ENCODE peak calls at places on chromosomes 4 and X, in five cellular contexts. L is MCF 10A, I is hepatocyte, G is lower leg skin, J is NB4. B is an unnamed sample.

GRCh38 chrX:148976571-148976970 is 476.2 kb downstream of the AFF2 start:
- DNase-seq in L (no peak), I (no peak), G (no peak), J (no peak), B (no peak)

GRCh38 chrX:68372665-68373064 is 60.6 kb downstream of the OPHN1 start:
- DNase-seq in L (no peak), I (no peak), G (no peak), J (no peak), B (no peak)

GRCh38 chr4:54274264-54274663 is 45.2 kb downstream of the PDGFRA start:
- DNase-seq in L (no peak), I (no peak), G (no peak), J (no peak), B (no peak)

GRCh38 chr4:163871078-163871477 is 376.6 kb downstream of the TMA16 start:
- DNase-seq in L (no peak), I (no peak), G (no peak), J (no peak), B (no peak)

GRCh38 chrX:109624641-109625311 is at the start of gene KCNE5:
- DNase-seq in L (no peak), I (peak), G (no peak), J (no peak), B (no peak)

GRCh38 chr4:110184124-110184790 is 14.2 kb downstream of the ELOVL6 start:
- DNase-seq in L (no peak), I (no peak), G (no peak), J (peak), B (no peak)

GRCh38 chr4:186472948-186473347 is 82.4 kb downstream of the MTNR1A start:
- DNase-seq in L (peak), I (peak), G (no peak), J (peak), B (no peak)

GRCh38 chr4:1029536-1029935 is 18.1 kb downstream of the FGFRL1 start:
- DNase-seq in L (no peak), I (no peak), G (no peak), J (no peak), B (no peak)

GRCh38 chrX:47743504-47743903 is 84.5 kb upstream of the UXT start:
- DNase-seq in L (peak), I (no peak), G (no peak), J (peak), B (no peak)

GRCh38 chrX:141760761-141761160 is 62.2 kb upstream of the SPANXD start:
- DNase-seq in L (peak), I (no peak), G (no peak), J (no peak), B (no peak)

GRCh38 chrX:133698298-133698697 is 283.0 kb upstream of the GPC4 start:
- DNase-seq in L (peak), I (no peak), G (no peak), J (no peak), B (no peak)

GRCh38 chrX:39774804-39775112 is 323.0 kb downstream of the BCOR start:
- DNase-seq in L (no peak), I (no peak), G (no peak), J (no peak), B (no peak)

GRCh38 chr4:78599147-78599546 is 47.6 kb downstream of the ANXA3 start:
- DNase-seq in L (no peak), I (no peak), G (no peak), J (no peak), B (no peak)

GRCh38 chr4:67332627-67333026 is 212.7 kb downstream of the CENPC start:
- DNase-seq in L (peak), I (peak), G (no peak), J (peak), B (no peak)

GRCh38 chr4:152773322-152773721 is 6.2 kb downstream of the TIGD4 start:
- DNase-seq in L (no peak), I (no peak), G (no peak), J (no peak), B (no peak)

GRCh38 chr4:108144451-108144850 is 24.3 kb downstream of the LEF1 start:
- DNase-seq in L (no peak), I (no peak), G (no peak), J (no peak), B (no peak)

GRCh38 chr4:148814030-148814429 is 371.8 kb upstream of the NR3C2 start:
- DNase-seq in L (peak), I (peak), G (no peak), J (no peak), B (no peak)

GRCh38 chr4:3514221-3514780 is 17.9 kb downstream of the LRPAP1 start:
- DNase-seq in L (no peak), I (no peak), G (no peak), J (no peak), B (no peak)

GRCh38 chrX:132634521-132634920 is 145.7 kb upstream of the MBNL3 start:
- DNase-seq in L (no peak), I (no peak), G (no peak), J (no peak), B (no peak)

GRCh38 chrX:132638313-132638712 is 149.5 kb upstream of the MBNL3 start:
- DNase-seq in L (no peak), I (no peak), G (no peak), J (no peak), B (no peak)

GRCh38 chrX:132631579-132632232 is 142.9 kb upstream of the MBNL3 start:
- DNase-seq in L (peak), I (peak), G (no peak), J (peak), B (no peak)

DNA sequence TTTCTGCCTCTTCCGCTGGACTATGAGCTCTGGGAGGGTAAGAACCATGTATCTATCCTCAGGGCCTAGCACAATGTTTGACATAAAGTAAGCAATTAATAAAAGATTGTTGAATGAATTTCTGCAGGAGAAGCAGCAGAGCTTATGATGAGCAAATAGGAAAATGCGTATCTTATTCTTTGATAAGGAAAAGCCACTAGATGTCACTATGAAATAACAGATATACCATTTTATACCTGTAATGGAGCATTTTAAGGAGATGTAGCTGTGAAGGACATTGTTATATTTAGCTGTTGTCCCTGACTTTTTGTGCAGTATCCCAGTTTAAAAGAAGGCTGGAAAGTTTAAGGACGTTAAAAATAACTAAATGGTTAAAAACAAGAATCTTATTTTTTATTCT is 147.2 kb upstream of the MBNL3 start:
- DNase-seq in L (no peak), I (no peak), G (no peak), J (peak), B (no peak)
- TF ChIP-seq CTCF in L (no peak), I (peak), G (no peak), J (no peak), B (no peak)

DNA sequence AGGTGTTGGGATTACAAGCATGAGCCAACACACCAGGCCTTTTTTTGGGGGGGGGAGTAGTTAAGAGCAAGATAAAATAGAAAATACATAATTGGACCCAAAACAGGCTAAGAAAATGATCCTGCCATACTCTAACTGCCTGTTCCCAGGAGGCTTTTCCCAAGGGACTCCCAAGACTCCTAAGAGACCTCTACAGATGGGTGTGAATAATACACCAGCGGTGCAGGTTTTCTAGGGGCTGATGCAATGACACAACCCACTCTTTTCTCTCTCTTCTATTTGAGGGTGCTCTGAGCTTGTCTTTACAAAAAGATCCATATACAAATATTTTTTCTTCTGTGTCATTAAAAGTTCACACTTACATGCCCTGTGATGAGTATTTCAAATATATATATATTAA is 116.9 kb downstream of the RASL11B start:
- DNase-seq in L (peak), I (no peak), G (no peak), J (peak), B (no peak)
- TF ChIP-seq CTCF in L (no peak), I (no peak), G (no peak), J (no peak), B (no peak)

DNA sequence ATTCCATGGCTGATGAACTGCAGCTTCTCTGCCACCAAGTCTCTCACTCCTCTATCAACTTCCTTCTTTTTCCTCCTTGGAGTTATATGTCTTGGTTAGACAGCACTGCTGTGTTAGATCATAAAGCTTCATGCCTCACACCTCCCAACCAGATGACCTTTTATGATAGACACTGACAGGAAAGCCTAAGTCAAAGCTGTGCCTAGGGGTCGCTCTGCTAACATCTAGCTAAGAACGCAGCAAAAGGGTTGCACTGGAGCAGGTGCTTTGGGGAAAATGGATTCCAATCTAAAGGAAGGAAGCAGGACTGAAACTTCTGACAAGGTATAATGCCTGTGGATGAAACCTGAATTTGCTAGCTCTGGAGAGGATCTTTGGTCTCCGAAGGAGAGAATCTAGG is 509.7 kb downstream of the SMARCA1 start:
- DNase-seq in L (peak), I (no peak), G (no peak), J (peak), B (no peak)
- TF ChIP-seq CTCF in L (no peak), I (no peak), G (no peak), J (no peak), B (no peak)

DNA sequence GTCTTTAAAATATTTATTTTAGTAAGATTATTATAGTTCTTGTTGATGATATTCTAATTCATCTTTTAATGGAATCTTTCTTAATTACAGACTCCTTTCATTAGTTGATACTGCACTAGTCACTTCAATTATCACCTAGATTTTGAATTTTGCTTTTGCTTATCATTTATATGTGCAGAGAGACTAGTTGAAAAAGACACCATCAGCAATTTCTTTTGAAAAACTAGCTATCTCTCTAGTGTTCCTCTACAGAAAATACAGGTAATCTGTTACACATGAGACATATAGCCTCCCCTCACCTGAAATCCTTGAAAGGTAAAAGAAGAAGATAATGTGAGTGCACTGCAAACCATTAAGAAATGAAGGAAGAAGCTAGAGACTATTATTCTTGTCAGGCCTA is 31.3 kb downstream of the GPRIN3 start:
- DNase-seq in L (no peak), I (no peak), G (no peak), J (no peak), B (no peak)
- TF ChIP-seq CTCF in L (no peak), I (no peak), G (no peak), J (no peak), B (no peak)

GRCh38 chrX:153792368-153792767 is 1.8 kb downstream of the IDH3G start:
- DNase-seq in L (no peak), I (no peak), G (no peak), J (no peak), B (no peak)

GRCh38 chrX:153793291-153793690 is 884 bp downstream of the IDH3G start:
- DNase-seq in L (no peak), I (no peak), G (no peak), J (peak), B (no peak)

GRCh38 chrX:153794018-153794896 is at the start of the genes IDH3G and SSR4:
- DNase-seq in L (peak), I (peak), G (peak), J (peak), B (peak)

GRCh38 chrX:153797415-153798015 is 3.0 kb downstream of the SSR4 start:
- DNase-seq in L (no peak), I (no peak), G (no peak), J (no peak), B (no peak)

DNA sequence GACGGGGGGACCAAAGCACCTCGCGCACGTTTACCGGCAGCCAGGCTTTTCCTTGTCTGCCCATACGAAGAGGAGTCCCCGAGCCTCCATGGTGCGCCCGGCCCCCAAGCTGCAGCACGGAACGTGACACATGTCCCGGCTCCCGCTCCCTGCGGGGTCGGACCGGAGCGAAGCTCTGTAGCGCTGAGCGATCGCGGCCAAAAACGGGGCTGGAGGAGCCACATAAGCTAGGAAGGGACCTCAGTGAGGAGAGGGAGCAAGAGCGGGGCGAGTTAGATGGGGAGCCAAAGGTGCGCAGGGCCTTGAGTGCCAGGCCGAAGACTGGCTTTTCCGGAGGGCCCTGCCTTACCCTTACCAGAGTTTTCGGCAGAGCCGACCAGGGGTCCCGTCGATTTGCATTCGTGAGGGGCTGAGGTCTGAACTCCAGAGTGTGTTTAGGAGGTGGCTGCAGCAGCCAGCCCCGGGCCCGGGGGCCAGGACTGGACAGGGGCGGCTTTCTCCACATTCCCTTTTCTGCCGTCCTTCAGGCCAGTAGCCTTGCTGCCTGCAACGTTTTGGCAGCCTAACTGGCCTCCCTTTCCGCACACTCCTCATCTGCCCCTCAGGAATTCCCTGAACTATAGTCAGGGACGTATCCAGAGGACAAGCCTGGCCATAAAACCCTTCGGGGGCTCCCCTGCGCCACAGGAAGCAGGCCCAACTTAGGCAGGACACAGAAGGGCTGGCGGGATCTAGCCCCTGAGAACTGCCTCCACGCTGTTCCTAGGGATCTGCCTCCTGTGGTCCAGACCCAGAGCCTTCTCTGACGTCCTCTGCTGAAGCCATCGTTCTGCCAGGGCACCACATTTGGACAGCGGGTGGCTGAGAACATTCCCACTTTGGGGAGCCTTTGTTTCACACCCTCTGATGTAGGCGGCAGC is 689 bp downstream of the SSR4 start:
- DNase-seq in L (no peak), I (no peak), G (no peak), J (no peak), B (peak)
- TF ChIP-seq CTCF in L (no peak), I (no peak), G (no peak), J (no peak), B (no peak)

B was measured in natural killer cell.